ENCODE peak calls at places on chromosomes 2 and 18, in six cellular contexts. One of them, this sample, is unnamed.

GRCh38 chr2:121099329-121100318 is 185.4 kb downstream of the TFCP2L1 start:
- DNase-seq in GM23248: peak; percentile 32
- DNase-seq in PC-3: peak; percentile 59
- DNase-seq in HCT116: peak; percentile 18
- DNase-seq in SK-N-SH: peak; percentile 65
- DNase-seq in neural progenitor cell: peak; percentile 39
- DNase-seq in this sample: peak; percentile 68

GRCh38 chr2:97805776-97806175 is 92.4 kb downstream of the ZAP70 start:
- DNase-seq in GM23248: no peak
- DNase-seq in PC-3: no peak
- DNase-seq in HCT116: no peak
- DNase-seq in SK-N-SH: no peak
- DNase-seq in neural progenitor cell: no peak
- DNase-seq in this sample: no peak

GRCh38 chr18:32919799-32920198 is 147.0 kb upstream of the KLHL14 start:
- DNase-seq in GM23248: peak; percentile 17
- DNase-seq in PC-3: peak; percentile 38
- DNase-seq in HCT116: no peak
- DNase-seq in SK-N-SH: peak; percentile 17
- DNase-seq in neural progenitor cell: peak; percentile 83
- DNase-seq in this sample: peak; percentile 92

GRCh38 chr2:167764772-167765341 is 482.5 kb downstream of the STK39 start:
- DNase-seq in GM23248: no peak
- DNase-seq in PC-3: peak; percentile 71
- DNase-seq in HCT116: no peak
- DNase-seq in SK-N-SH: no peak
- DNase-seq in neural progenitor cell: no peak
- DNase-seq in this sample: no peak

GRCh38 chr2:59249441-59250330 is 1008.6 kb upstream of the FANCL start:
- DNase-seq in GM23248: no peak
- DNase-seq in PC-3: no peak
- DNase-seq in HCT116: no peak
- DNase-seq in SK-N-SH: no peak
- DNase-seq in neural progenitor cell: peak; percentile 58
- DNase-seq in this sample: no peak

GRCh38 chr2:239283288-239283945 is 117.4 kb downstream of the HDAC4 start:
- DNase-seq in GM23248: no peak
- DNase-seq in PC-3: no peak
- DNase-seq in HCT116: no peak
- DNase-seq in SK-N-SH: no peak
- DNase-seq in neural progenitor cell: no peak
- DNase-seq in this sample: no peak

GRCh38 chr2:45930396-45930792 is 278.9 kb downstream of the PRKCE start:
- DNase-seq in GM23248: peak; percentile 64
- DNase-seq in PC-3: peak; percentile 22
- DNase-seq in HCT116: no peak
- DNase-seq in SK-N-SH: no peak
- DNase-seq in neural progenitor cell: no peak
- DNase-seq in this sample: no peak

GRCh38 chr18:46353460-46353859 is 249.3 kb downstream of the HAUS1 start:
- DNase-seq in GM23248: no peak
- DNase-seq in PC-3: no peak
- DNase-seq in HCT116: no peak
- DNase-seq in SK-N-SH: no peak
- DNase-seq in neural progenitor cell: no peak
- DNase-seq in this sample: no peak

GRCh38 chr18:5868218-5868904 is 27.0 kb downstream of the TMEM200C start:
- DNase-seq in GM23248: peak; percentile 94
- DNase-seq in PC-3: peak; percentile 94
- DNase-seq in HCT116: no peak
- DNase-seq in SK-N-SH: peak; percentile 38
- DNase-seq in neural progenitor cell: peak; percentile 93
- DNase-seq in this sample: peak; percentile 95

GRCh38 chr2:34822616-34823015 is 1223.5 kb upstream of the FAM98A start:
- DNase-seq in GM23248: no peak
- DNase-seq in PC-3: no peak
- DNase-seq in HCT116: no peak
- DNase-seq in SK-N-SH: no peak
- DNase-seq in neural progenitor cell: no peak
- DNase-seq in this sample: no peak

GRCh38 chr2:68431316-68431972 is 35.6 kb downstream of the FBXO48 start:
- DNase-seq in GM23248: no peak
- DNase-seq in PC-3: no peak
- DNase-seq in HCT116: no peak
- DNase-seq in SK-N-SH: no peak
- DNase-seq in neural progenitor cell: no peak
- DNase-seq in this sample: no peak

GRCh38 chr2:238169021-238169707 is 10.4 kb downstream of the ERFE start:
- DNase-seq in GM23248: peak; percentile 93
- DNase-seq in PC-3: peak; percentile 29
- DNase-seq in HCT116: no peak
- DNase-seq in SK-N-SH: peak; percentile 19
- DNase-seq in neural progenitor cell: no peak
- DNase-seq in this sample: no peak

GRCh38 chr2:203858176-203858575 is 9.4 kb upstream of the CTLA4 start:
- DNase-seq in GM23248: no peak
- DNase-seq in PC-3: no peak
- DNase-seq in HCT116: peak; percentile 3
- DNase-seq in SK-N-SH: no peak
- DNase-seq in neural progenitor cell: no peak
- DNase-seq in this sample: peak; percentile 11

GRCh38 chr2:114496959-114497358 is 54.5 kb downstream of the DPP10 start:
- DNase-seq in GM23248: no peak
- DNase-seq in PC-3: no peak
- DNase-seq in HCT116: no peak
- DNase-seq in SK-N-SH: no peak
- DNase-seq in neural progenitor cell: no peak
- DNase-seq in this sample: no peak

GRCh38 chr2:191012346-191012745 is 1.6 kb downstream of the STAT1 start:
- DNase-seq in GM23248: no peak
- DNase-seq in PC-3: peak; percentile 21
- DNase-seq in HCT116: no peak
- DNase-seq in SK-N-SH: no peak
- DNase-seq in neural progenitor cell: no peak
- DNase-seq in this sample: no peak

GRCh38 chr2:165044505-165045303 is 89.4 kb upstream of the SLC38A11 start:
- DNase-seq in GM23248: no peak
- DNase-seq in PC-3: no peak
- DNase-seq in HCT116: no peak
- DNase-seq in SK-N-SH: no peak
- DNase-seq in neural progenitor cell: peak; percentile 55
- DNase-seq in this sample: no peak

DNA sequence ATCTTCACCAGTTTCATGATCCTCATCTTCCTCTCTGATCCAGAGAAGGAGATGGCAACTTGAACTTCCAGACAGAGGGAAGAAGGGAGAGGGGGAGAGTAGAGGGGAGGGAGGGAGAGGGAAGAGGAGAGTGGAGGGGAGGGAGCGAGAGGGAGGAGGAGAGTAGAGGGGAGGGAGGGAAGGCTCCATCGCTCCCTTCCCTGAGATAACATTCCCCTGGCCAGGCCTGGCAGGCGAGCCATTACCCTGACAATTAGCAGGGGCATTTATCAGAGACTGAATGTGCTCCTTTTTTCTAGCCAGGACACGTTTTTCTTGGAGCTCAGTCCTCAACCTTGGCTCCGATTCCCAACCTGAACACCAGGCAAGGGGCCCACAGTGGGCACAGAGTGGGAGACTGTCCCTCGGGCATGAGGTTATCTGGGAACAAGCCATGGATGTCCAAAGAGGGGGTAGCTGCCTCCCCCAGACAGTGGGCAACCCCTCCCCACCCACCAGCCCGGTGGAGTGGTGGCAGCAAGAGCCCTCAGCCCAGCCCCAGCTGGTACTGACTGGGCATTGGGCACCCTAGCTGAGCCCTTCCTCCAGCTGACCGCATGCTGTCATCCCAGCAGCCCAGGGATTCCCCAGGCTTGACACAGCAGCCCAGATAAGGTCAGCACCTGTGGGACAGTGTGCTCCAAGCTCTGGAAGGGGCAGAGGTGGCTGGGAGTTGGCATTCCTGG is 81.8 kb downstream of the TNS1 start:
- DNase-seq in GM23248: peak; percentile 69
- DNase-seq in PC-3: no peak
- DNase-seq in HCT116: no peak
- DNase-seq in SK-N-SH: peak; percentile 86
- DNase-seq in neural progenitor cell: no peak
- DNase-seq in this sample: peak; percentile 64
- H3K27me3 ChIP-seq in GM23248: no peaks in the 10 kb centered on the region
- H3K27me3 ChIP-seq in PC-3: peaks cover 80% of the 10 kb centered on the region
- H3K27me3 ChIP-seq in HCT116: no peaks in the 10 kb centered on the region
- H3K27me3 ChIP-seq in SK-N-SH: no peaks in the 10 kb centered on the region
- H3K27me3 ChIP-seq in neural progenitor cell: peaks cover 25% of the 10 kb centered on the region
- H3K27me3 ChIP-seq in this sample: no peaks in the 10 kb centered on the region

GRCh38 chr2:40760071-40760666 is 308.3 kb upstream of the SLC8A1 start:
- DNase-seq in GM23248: peak; percentile 79
- DNase-seq in PC-3: peak; percentile 80
- DNase-seq in HCT116: peak; percentile 6
- DNase-seq in SK-N-SH: peak; percentile 25
- DNase-seq in neural progenitor cell: peak; percentile 59
- DNase-seq in this sample: peak; percentile 74
- TF ChIP-seq EZH2phosphoT487 in GM23248: no peak
- TF ChIP-seq EZH2phosphoT487 in PC-3: no peak
- TF ChIP-seq EZH2phosphoT487 in HCT116: no peak
- TF ChIP-seq EZH2phosphoT487 in SK-N-SH: no peak
- TF ChIP-seq EZH2phosphoT487 in neural progenitor cell: no peak
- TF ChIP-seq EZH2phosphoT487 in this sample: no peak

GRCh38 chr2:127082974-127083373 is 24.0 kb downstream of the BIN1 start:
- DNase-seq in GM23248: peak; percentile 39
- DNase-seq in PC-3: no peak
- DNase-seq in HCT116: no peak
- DNase-seq in SK-N-SH: no peak
- DNase-seq in neural progenitor cell: no peak
- DNase-seq in this sample: no peak

GRCh38 chr2:127084611-127085031 is 22.3 kb downstream of the BIN1 start:
- DNase-seq in GM23248: peak; percentile 47
- DNase-seq in PC-3: no peak
- DNase-seq in HCT116: no peak
- DNase-seq in SK-N-SH: no peak
- DNase-seq in neural progenitor cell: no peak
- DNase-seq in this sample: no peak

GRCh38 chr2:127085260-127085666 is 21.7 kb downstream of the BIN1 start:
- DNase-seq in GM23248: peak; percentile 27
- DNase-seq in PC-3: no peak
- DNase-seq in HCT116: no peak
- DNase-seq in SK-N-SH: no peak
- DNase-seq in neural progenitor cell: peak; percentile 32
- DNase-seq in this sample: no peak

GRCh38 chr2:127081826-127082633 is 24.9 kb downstream of the BIN1 start:
- DNase-seq in GM23248: no peak
- DNase-seq in PC-3: no peak
- DNase-seq in HCT116: no peak
- DNase-seq in SK-N-SH: no peak
- DNase-seq in neural progenitor cell: no peak
- DNase-seq in this sample: peak; percentile 44

DNA sequence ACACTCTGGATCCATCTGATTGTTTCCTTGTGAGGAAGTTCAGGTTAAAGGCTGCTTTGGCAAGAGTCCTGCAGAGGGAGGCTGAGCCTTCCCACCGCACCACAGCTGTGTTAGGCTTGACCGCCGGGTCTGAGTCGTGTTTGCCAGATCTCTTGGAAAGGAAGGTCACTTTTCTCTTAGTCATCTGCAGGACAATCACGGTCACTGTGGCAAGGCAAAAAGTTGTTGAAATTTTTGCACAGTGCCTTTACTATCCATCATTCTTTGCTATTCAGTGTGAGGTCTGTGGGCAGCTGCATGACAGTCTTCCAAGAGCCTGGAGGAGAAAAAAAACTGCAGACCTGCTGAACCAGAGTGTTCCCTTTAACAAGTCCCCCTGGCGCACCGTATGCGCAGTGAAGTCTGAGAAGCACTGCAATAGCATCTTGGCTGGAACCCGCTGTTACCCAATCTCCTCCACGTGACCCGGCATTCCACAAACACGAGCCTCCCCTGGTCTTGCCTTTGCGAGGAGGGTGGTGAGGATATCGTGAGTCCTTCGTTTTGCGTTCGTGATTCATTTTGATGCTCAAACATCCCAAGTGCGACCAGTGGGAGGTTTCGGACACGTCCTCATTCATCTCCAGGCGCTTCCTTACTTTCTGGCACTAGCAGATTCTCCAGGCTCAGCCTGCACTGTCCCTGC is 23.0 kb downstream of the BIN1 start:
- DNase-seq in GM23248: peak; percentile 98
- DNase-seq in PC-3: peak; percentile 37
- DNase-seq in HCT116: no peak
- DNase-seq in SK-N-SH: no peak
- DNase-seq in neural progenitor cell: no peak
- DNase-seq in this sample: no peak
- H3K4me2 ChIP-seq in GM23248: peak overlapping the region; percentile 68
- H3K4me2 ChIP-seq in PC-3: no peak overlapping the region
- H3K4me2 ChIP-seq in HCT116: no peak overlapping the region
- H3K4me2 ChIP-seq in SK-N-SH: peak overlapping the region; percentile 44
- H3K4me2 ChIP-seq in neural progenitor cell: no peak overlapping the region
- H3K4me2 ChIP-seq in this sample: no peak overlapping the region

GRCh38 chr2:241558532-241559488 is at the start of gene BOK:
- DNase-seq in GM23248: peak; percentile 89
- DNase-seq in PC-3: peak; percentile 72
- DNase-seq in HCT116: peak; percentile 72
- DNase-seq in SK-N-SH: peak; percentile 65
- DNase-seq in neural progenitor cell: peak; percentile 81
- DNase-seq in this sample: peak; percentile 96
- H3K27me3 ChIP-seq in GM23248: no peaks in the 10 kb centered on the region
- H3K27me3 ChIP-seq in PC-3: no peaks in the 10 kb centered on the region
- H3K27me3 ChIP-seq in HCT116: no peaks in the 10 kb centered on the region
- H3K27me3 ChIP-seq in SK-N-SH: peaks cover 8% of the 10 kb centered on the region
- H3K27me3 ChIP-seq in neural progenitor cell: peaks cover 35% of the 10 kb centered on the region
- H3K27me3 ChIP-seq in this sample: peaks cover 8% of the 10 kb centered on the region

GRCh38 chr2:234535359-234535758 is 38.5 kb upstream of the ARL4C start:
- DNase-seq in GM23248: no peak
- DNase-seq in PC-3: no peak
- DNase-seq in HCT116: no peak
- DNase-seq in SK-N-SH: no peak
- DNase-seq in neural progenitor cell: no peak
- DNase-seq in this sample: no peak
- TF ChIP-seq EZH2phosphoT487 in GM23248: no peak
- TF ChIP-seq EZH2phosphoT487 in PC-3: no peak
- TF ChIP-seq EZH2phosphoT487 in HCT116: no peak
- TF ChIP-seq EZH2phosphoT487 in SK-N-SH: no peak
- TF ChIP-seq EZH2phosphoT487 in neural progenitor cell: no peak
- TF ChIP-seq EZH2phosphoT487 in this sample: no peak

DNA sequence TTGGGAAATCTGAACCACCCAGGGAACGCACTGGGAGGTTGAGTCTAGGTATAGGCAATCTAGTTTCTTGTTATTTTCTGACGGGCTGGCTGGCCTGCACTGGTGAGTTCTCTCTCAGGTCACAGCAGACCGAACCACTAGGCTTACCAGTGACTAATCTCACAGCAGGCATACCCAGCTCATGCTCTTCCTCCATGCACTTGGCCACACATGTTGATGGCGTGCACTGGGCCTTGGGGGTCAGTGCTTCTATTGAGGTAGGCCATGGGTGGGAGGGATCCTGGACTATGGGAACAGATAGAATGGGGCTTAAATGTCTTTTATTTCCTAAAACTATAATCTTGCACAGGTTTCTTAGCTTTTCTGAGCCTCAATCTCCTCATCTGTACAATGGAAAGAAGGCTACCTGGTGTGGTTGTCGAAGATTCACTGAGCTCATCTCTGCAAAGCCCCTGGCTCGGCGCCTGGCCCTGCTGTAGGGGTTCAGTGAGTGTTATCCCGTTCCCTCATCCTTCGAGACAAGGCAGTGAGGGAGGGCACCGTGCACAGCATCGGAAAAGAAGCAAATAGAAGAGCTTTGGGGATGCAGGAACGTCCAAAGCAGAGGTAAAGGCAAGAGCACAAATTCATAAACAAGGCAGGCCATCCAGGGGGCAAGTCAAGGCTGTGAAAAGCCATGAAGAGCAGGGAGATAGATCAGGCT is 41.3 kb upstream of the ATG16L1 start:
- DNase-seq in GM23248: peak; percentile 12
- DNase-seq in PC-3: peak; percentile 10
- DNase-seq in HCT116: no peak
- DNase-seq in SK-N-SH: no peak
- DNase-seq in neural progenitor cell: no peak
- DNase-seq in this sample: no peak
- H3K4me2 ChIP-seq in GM23248: no peak overlapping the region
- H3K4me2 ChIP-seq in PC-3: peak overlapping the region; percentile 59
- H3K4me2 ChIP-seq in HCT116: peak overlapping the region; percentile 58
- H3K4me2 ChIP-seq in SK-N-SH: peak overlapping the region; percentile 68
- H3K4me2 ChIP-seq in neural progenitor cell: peak overlapping the region; percentile 67
- H3K4me2 ChIP-seq in this sample: peak overlapping the region; percentile 74